ENCODE peak calls at places on chromosomes 7 and 10, in nine cellular contexts. U, Y, B, I, J, L, M, H and Q are unnamed samples.

GRCh38 chr7:21641546-21641945 is 98.7 kb downstream of the DNAH11 start:
- DNase-seq in L (no peak), B (no peak), H (no peak), Y (no peak), M (no peak), I (no peak), J (no peak), U (no peak), Q (no peak)

GRCh38 chr10:76649723-76650127 is 987.9 kb downstream of the KCNMA1 start:
- DNase-seq in Y (no peak), M (no peak), J (no peak), U (no peak), L (no peak), B (no peak), I (no peak), H (no peak), Q (no peak)

GRCh38 chr7:42233166-42233565 is 3.8 kb downstream of the GLI3 start:
- DNase-seq in J (peak; percentile 28), U (no peak), L (no peak), M (no peak), H (no peak), B (no peak), I (no peak), Y (no peak), Q (no peak)

GRCh38 chr7:113622796-113623195 is 296.0 kb downstream of the PPP1R3A start:
- DNase-seq in Y (no peak), J (no peak), I (no peak), L (no peak), B (no peak), U (no peak), M (no peak), H (no peak), Q (no peak)

GRCh38 chr10:88763441-88763840 is 3.6 kb downstream of the LIPN start:
- DNase-seq in B (no peak), M (no peak), Y (no peak), J (no peak), H (no peak), L (no peak), I (no peak), U (no peak), Q (no peak)

GRCh38 chr10:96319754-96320514 is 15.7 kb downstream of the DNTT start:
- DNase-seq in L (no peak), B (no peak), U (no peak), I (no peak), H (no peak), Y (no peak), J (no peak), M (no peak), Q (no peak)

GRCh38 chr7:140176271-140176701 is 497 bp downstream of the KDM7A start:
- DNase-seq in U (no peak), I (peak; percentile 10), L (no peak), H (no peak), Y (no peak), M (no peak), B (peak; percentile 26), J (no peak), Q (peak; percentile 31)

GRCh38 chr10:119303886-119304285 is 96.5 kb downstream of the GRK5 start:
- DNase-seq in B (no peak), H (no peak), Y (no peak), J (no peak), M (no peak), U (no peak), L (no peak), I (no peak), Q (no peak)